ENCODE peak calls at places on chromosomes 5 and 9, in eight cellular contexts. N is tibial artery, D is fibroblast of villous mesenchyme, T is nephron progenitor cell, K is psoas muscle, M is cardiac muscle cell, L is neural progenitor cell, U is A549. R is an unnamed sample.

GRCh38 chr5:43523662-43524072 is 8.7 kb upstream of the C5orf34 start:
- DNase-seq in N (no peak), D (peak; percentile 16), T (no peak), K (no peak), M (no peak), L (no peak), U (no peak), R (peak; percentile 12)

GRCh38 chr5:11482011-11482410 is 422.2 kb downstream of the CTNND2 start:
- DNase-seq in N (no peak), D (no peak), T (no peak), K (no peak), M (no peak), L (no peak), U (no peak), R (no peak)

GRCh38 chr5:61734001-61734400 is 401.9 kb downstream of the ZSWIM6 start:
- DNase-seq in N (no peak), D (no peak), T (no peak), K (no peak), M (no peak), L (no peak), U (no peak), R (no peak)

GRCh38 chr9:35871514-35871913 is 1.3 kb upstream of the OR13J1 start:
- DNase-seq in N (no peak), D (no peak), T (no peak), K (no peak), M (no peak), L (no peak), U (no peak), R (no peak)

GRCh38 chr9:91207889-91208651 is 153.6 kb downstream of the AUH start:
- DNase-seq in N (no peak), D (peak; percentile 83), T (no peak), K (no peak), M (peak; percentile 23), L (no peak), U (no peak), R (no peak)

GRCh38 chr9:68894502-68894901 is 119.4 kb downstream of the PRKACG start:
- DNase-seq in N (no peak), D (no peak), T (no peak), K (no peak), M (no peak), L (no peak), U (no peak), R (no peak)

GRCh38 chr9:78407636-78408312 is 110.8 kb downstream of the PSAT1 start:
- DNase-seq in N (no peak), D (no peak), T (no peak), K (no peak), M (no peak), L (no peak), U (no peak), R (no peak)

GRCh38 chr5:18992264-18992663 is 995.7 kb downstream of the CDH18 start:
- DNase-seq in N (no peak), D (no peak), T (no peak), K (no peak), M (no peak), L (no peak), U (no peak), R (no peak)

GRCh38 chr5:395156-395920 is 47.6 kb upstream of the EXOC3 start:
- DNase-seq in N (no peak), D (peak; percentile 88), T (no peak), K (no peak), M (no peak), L (no peak), U (no peak), R (no peak)

GRCh38 chr5:71836547-71837112 is 117.6 kb downstream of the CARTPT start:
- DNase-seq in N (no peak), D (no peak), T (no peak), K (no peak), M (no peak), L (no peak), U (no peak), R (no peak)

GRCh38 chr5:77630246-77631165 is 8.0 kb downstream of the OTP start:
- DNase-seq in N (no peak), D (no peak), T (peak; percentile 67), K (peak; percentile 38), M (peak; percentile 75), L (peak; percentile 86), U (peak; percentile 83), R (peak; percentile 69)

GRCh38 chr9:73162987-73163763 is 11.5 kb downstream of the ANXA1 start:
- DNase-seq in N (no peak), D (no peak), T (no peak), K (no peak), M (no peak), L (peak; percentile 11), U (no peak), R (no peak)
- TF ChIP-seq CTCF in N (no peak), D (no peak), T (no peak), K (no peak), M (no peak), L (no peak), U (no peak), R (no peak)

DNA sequence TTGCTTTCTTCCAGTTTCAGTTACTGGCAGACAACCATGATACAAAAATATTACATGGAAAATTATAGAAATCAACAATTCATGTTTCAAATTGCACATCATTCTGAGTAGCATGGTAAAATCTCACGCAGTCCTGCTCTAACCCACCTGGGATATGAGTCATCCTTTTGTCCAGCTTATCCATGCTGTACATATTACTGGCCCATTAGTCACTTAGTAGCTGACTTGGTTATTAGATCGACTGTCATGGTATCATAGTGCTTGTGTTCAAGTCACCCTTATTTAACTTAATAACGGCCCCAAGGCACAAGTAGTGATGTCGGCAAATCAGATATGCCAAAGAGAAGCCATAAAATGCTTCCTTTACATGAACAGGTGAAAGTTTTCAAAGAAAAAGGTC is 41.2 kb downstream of the NADK2 start:
- DNase-seq in N (no peak), D (no peak), T (no peak), K (no peak), M (no peak), L (no peak), U (no peak), R (no peak)
- TF ChIP-seq CTCF in N (no peak), D (no peak), T (no peak), K (no peak), M (no peak), L (no peak), U (no peak), R (no peak)

GRCh38 chr5:31768784-31769183 is 129.9 kb downstream of the PDZD2 start:
- DNase-seq in N (no peak), D (no peak), T (no peak), K (no peak), M (no peak), L (no peak), U (no peak), R (no peak)
- TF ChIP-seq CTCF in N (no peak), D (no peak), T (no peak), K (no peak), M (no peak), L (no peak), U (no peak), R (no peak)

DNA sequence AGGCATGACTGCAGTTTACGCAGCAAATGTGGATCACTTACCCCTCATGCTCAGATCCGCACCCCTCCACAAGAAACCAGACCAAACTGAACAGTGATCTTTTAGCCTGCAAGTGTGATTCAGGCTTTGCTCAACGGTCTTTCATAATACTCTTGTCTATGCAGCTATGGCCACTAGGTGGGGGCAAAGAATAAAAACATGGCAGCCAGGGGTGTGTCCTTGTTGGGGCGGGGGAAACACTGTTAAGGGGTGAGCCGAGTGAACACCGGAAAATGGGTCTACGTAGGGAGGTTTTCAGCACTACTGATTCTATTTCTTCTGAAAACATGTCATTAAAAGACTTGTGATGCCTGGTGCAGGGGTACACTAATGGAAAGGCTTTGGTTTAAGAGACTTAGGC is 49.8 kb upstream of the GPR151 start:
- DNase-seq in N (no peak), D (peak; percentile 62), T (peak; percentile 57), K (no peak), M (peak; percentile 72), L (peak; percentile 81), U (peak; percentile 67), R (peak; percentile 82)
- TF ChIP-seq CTCF in N (peak; percentile 50), D (peak; percentile 78), T (peak; percentile 56), K (peak; percentile 14), M (peak; percentile 82), L (peak; percentile 79), U (peak; percentile 58), R (peak; percentile 81)